ENCODE peak calls at places on chromosomes 2 and 18, in nine cellular contexts. F is HCT116, Z is A549, E is choroid plexus epithelial cell, L is fibroblast of the aortic adventitia, G is Calu3, B is B cell, U is psoas muscle, S is fibroblast of mammary gland. T is an unnamed sample.

GRCh38 chr2:69099541-69099940 is 86.6 kb downstream of the ANTXR1 start:
- DNase-seq in F (no peak), Z (no peak), E (peak; percentile 35), L (peak; percentile 40), G (no peak), B (no peak), U (no peak), S (peak; percentile 78), T (no peak)

GRCh38 chr2:7685342-7686015 is 768.3 kb downstream of the RNF144A start:
- DNase-seq in F (no peak), Z (no peak), E (no peak), L (peak; percentile 60), G (no peak), B (no peak), U (no peak), S (peak; percentile 60), T (no peak)

GRCh38 chr2:170846318-170846717 is 29.6 kb downstream of the GAD1 start:
- DNase-seq in F (no peak), Z (no peak), E (no peak), L (peak; percentile 6), G (no peak), B (no peak), U (no peak), S (no peak), T (no peak)

GRCh38 chr18:54558609-54559585 is 32.1 kb upstream of the DYNAP start:
- DNase-seq in F (no peak), Z (peak; percentile 5), E (peak; percentile 51), L (peak; percentile 26), G (peak; percentile 34), B (no peak), U (no peak), S (peak; percentile 24), T (peak; percentile 10)

GRCh38 chr2:42556351-42556890 is 12.0 kb upstream of the MTA3 start:
- DNase-seq in F (no peak), Z (no peak), E (no peak), L (no peak), G (no peak), B (no peak), U (no peak), S (no peak), T (no peak)

GRCh38 chr2:96102596-96103387 is 13.6 kb downstream of the ADRA2B start:
- DNase-seq in F (no peak), Z (no peak), E (no peak), L (no peak), G (no peak), B (peak; percentile 4), U (no peak), S (no peak), T (no peak)

GRCh38 chr2:8935984-8936383 is 67.5 kb downstream of the MBOAT2 start:
- DNase-seq in F (no peak), Z (no peak), E (no peak), L (no peak), G (no peak), B (no peak), U (no peak), S (no peak), T (no peak)

GRCh38 chr2:41851554-41851953 is 196.3 kb upstream of the PKDCC start:
- DNase-seq in F (no peak), Z (no peak), E (no peak), L (no peak), G (no peak), B (no peak), U (no peak), S (no peak), T (no peak)

GRCh38 chr2:43605079-43605655 is 9.3 kb upstream of the THADA start:
- DNase-seq in F (peak; percentile 51), Z (peak; percentile 69), E (peak; percentile 83), L (peak; percentile 67), G (peak; percentile 47), B (no peak), U (no peak), S (peak; percentile 67), T (peak; percentile 44)

DNA sequence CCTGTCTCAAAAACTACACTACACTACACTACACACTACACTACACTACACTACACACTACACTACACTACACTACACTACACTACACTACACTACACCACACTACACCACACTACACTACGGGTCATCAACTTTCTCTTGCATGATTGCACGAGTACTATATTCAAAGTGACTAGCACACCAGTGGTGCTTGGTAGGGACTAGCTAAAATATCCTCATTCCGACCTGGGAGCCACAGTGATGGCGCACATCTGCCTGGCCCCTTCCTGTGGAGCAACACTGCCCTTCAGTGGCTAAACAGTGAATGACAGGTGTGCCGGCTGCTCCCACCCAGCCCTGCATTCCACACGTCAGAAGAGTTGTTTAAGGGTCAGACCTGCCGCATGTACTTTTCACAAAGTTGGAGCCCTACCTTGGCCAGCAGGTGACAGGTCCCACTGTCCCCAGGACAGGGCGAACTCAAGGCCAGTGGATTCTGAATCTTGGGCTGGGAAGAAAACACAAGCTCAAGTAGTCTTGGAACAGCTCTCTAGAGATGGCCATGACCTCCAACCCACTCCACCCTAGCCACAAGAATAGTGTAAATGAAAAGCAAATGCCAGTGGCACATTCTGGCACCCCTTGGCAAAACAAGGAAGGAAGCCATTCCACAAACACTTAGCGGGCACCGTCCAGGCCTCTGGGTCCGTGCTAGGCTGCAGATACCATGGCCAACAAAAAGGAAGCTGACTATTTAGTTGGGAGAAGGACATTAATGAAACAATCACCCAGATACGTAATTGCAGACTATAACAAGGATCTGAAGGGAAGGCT is 79.7 kb upstream of the MSH2 start:
- DNase-seq in F (peak; percentile 57), Z (peak; percentile 92), E (peak; percentile 81), L (peak; percentile 78), G (peak; percentile 85), B (peak; percentile 75), U (peak; percentile 65), S (peak; percentile 67), T (peak; percentile 87)
- TF ChIP-seq CTCF in F (peak; percentile 97), Z (peak; percentile 97), E (peak; percentile 96), L (peak; percentile 95), G (peak; percentile 96), B (peak; percentile 92), U (peak; percentile 99), S (peak; percentile 97), T (peak; percentile 93)

GRCh38 chr18:32958746-32959145 is 185.9 kb upstream of the KLHL14 start:
- DNase-seq in F (no peak), Z (no peak), E (no peak), L (no peak), G (no peak), B (no peak), U (no peak), S (no peak), T (no peak)

DNA sequence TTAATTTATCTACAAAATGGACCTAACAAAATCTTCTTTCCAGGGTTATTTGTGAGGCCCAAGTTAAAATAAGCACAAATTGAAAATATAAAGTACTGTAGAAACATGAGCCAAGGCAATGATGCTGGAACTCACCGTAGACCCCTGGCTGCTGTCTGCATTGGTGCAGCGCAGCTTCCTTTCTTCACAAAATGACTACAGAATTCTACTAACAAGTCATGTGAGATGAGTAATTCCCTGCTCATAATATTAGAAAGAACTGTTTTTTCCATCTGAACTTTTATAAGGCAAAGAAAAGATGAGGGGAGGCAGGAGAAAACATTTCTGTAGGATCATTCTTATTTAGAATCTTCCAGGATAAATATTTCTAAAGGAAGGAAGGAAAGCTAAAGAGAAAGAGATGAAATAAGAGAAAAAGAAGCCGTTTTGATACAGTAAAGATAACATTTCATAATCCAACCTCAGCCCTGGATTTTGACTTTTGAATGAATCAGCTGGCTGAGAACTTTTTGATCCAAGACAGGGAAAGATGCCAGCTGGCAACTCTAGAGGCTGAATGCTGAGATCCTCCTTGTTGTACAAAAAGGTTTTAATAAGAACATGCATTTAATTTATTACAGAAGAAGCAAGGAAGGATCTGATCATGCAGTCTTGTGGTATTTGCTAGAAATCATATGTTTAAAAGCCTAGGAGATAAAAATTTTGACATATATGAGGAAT is 183.9 kb upstream of the KLHL14 start:
- DNase-seq in F (no peak), Z (no peak), E (peak; percentile 91), L (peak; percentile 86), G (no peak), B (no peak), U (no peak), S (peak; percentile 91), T (peak; percentile 0)
- TF ChIP-seq CTCF in F (no peak), Z (no peak), E (peak; percentile 93), L (peak; percentile 73), G (no peak), B (peak; percentile 11), U (no peak), S (peak; percentile 90), T (no peak)

DNA sequence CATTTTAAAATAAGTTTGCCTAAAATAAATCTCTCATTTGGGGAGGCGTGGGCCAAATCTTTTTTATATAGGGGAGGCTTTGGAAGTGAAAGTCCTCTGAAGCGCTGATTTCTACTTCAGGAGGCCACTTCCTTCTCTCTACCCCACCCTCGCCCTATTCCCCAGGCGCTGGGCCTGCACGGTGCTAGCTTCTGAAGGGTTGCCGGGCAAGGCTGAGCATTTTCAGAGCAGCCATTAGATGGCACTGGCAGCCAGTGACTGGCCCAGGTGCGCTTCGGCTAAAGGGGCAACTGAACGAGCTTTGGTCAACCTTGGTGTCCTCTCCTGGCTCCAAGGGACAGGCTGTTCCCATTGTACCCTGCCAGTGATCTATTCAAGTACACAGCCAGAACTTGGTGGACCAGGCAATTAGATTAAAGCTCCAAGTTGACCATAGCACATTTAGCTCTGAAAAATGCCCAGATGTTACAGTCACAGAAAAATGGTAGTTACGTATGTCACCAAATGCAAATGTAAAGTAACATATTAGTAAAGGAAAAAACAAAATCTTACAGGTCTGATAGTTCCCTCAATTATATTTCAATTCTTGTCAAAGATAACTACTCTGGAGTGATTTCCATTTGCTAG is 2.3 kb downstream of the POMC start:
- DNase-seq in F (peak; percentile 35), Z (peak; percentile 26), E (no peak), L (no peak), G (peak; percentile 67), B (peak; percentile 86), U (no peak), S (no peak), T (no peak)
- TF ChIP-seq CTCF in F (peak; percentile 75), Z (peak; percentile 71), E (no peak), L (no peak), G (no peak), B (peak; percentile 67), U (no peak), S (no peak), T (peak; percentile 23)

GRCh38 chr2:118013724-118014491 is at the start of gene CCDC93:
- DNase-seq in F (peak; percentile 51), Z (peak; percentile 95), E (peak; percentile 86), L (peak; percentile 78), G (peak; percentile 90), B (peak; percentile 100), U (peak; percentile 85), S (peak; percentile 71), T (peak; percentile 99)
- TF ChIP-seq CTCF in F (no peak), Z (no peak), E (no peak), L (no peak), G (no peak), B (no peak), U (no peak), S (no peak), T (no peak)

DNA sequence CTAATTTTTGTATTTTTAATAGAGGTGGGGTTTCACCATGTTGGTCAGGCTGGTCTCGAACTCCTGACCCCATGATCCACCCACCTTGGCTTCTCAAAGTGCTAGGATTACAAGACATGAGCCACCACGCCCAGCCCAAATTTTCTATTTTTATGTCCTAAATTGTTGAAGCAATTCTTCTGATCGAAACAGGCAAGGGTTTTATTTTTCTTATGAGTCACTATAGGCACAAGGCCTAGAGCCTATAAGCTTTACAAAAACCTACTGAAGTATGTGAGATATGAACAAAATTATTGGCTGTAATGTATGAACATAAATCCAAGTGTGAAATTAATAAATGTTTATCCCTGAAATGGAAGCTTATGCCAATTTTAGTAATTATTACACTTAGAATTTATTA is 464.2 kb upstream of the NRP2 start:
- DNase-seq in F (no peak), Z (no peak), E (peak; percentile 32), L (peak; percentile 82), G (no peak), B (no peak), U (no peak), S (peak; percentile 61), T (no peak)
- TF ChIP-seq CTCF in F (no peak), Z (no peak), E (no peak), L (no peak), G (no peak), B (no peak), U (no peak), S (no peak), T (no peak)